ENCODE peak calls at places on chromosomes 6 and 20, in nine cellular contexts. Z, M, X, O, G, H, R, N and T are unnamed samples.

GRCh38 chr6:27871919-27872633 is 40.1 kb downstream of the OR2B2 start:
- DNase-seq in H (peak; percentile 95), O (peak; percentile 91), R (peak; percentile 80), Z (peak; percentile 93), G (peak; percentile 34), M (peak; percentile 97), N (no peak), X (no peak), T (no peak)

GRCh38 chr20:42688576-42688975 is 501.1 kb downstream of the PTPRT start:
- DNase-seq in Z (no peak), R (no peak), H (no peak), O (no peak), M (no peak), N (no peak), G (no peak), X (no peak), T (no peak)

GRCh38 chr6:166555066-166555465 is 31.4 kb downstream of the RAMACL start:
- DNase-seq in O (no peak), G (no peak), M (no peak), X (no peak), Z (no peak), R (no peak), N (no peak), H (no peak), T (no peak)

GRCh38 chr6:22737331-22737730 is 168.0 kb downstream of the HDGFL1 start:
- DNase-seq in H (peak; percentile 38), X (no peak), R (no peak), G (peak; percentile 21), N (peak; percentile 17), Z (peak; percentile 19), O (no peak), M (no peak), T (no peak)

GRCh38 chr6:27260339-27260738 is 12.8 kb downstream of the PRSS16 start:
- DNase-seq in M (no peak), R (no peak), H (peak; percentile 25), G (no peak), X (no peak), Z (no peak), O (no peak), N (no peak), T (no peak)

GRCh38 chr6:149134531-149134933 is 183.0 kb upstream of the TAB2 start:
- DNase-seq in H (peak; percentile 74), M (peak; percentile 38), X (no peak), R (no peak), O (no peak), Z (peak; percentile 53), G (no peak), N (no peak), T (no peak)

GRCh38 chr6:121520337-121521163 is 85.1 kb downstream of the GJA1 start:
- DNase-seq in G (no peak), N (no peak), X (no peak), O (no peak), M (no peak), H (peak; percentile 47), R (no peak), Z (peak; percentile 99), T (no peak)

GRCh38 chr6:23181301-23182110 is 612.1 kb downstream of the HDGFL1 start:
- DNase-seq in R (no peak), X (no peak), H (no peak), M (no peak), O (no peak), Z (no peak), G (no peak), N (no peak), T (no peak)

GRCh38 chr20:17471606-17472187 is 59.5 kb downstream of the BFSP1 start:
- DNase-seq in X (no peak), G (no peak), N (no peak), O (no peak), M (no peak), Z (no peak), H (no peak), R (no peak), T (no peak)

GRCh38 chr6:22690446-22690845 is 121.1 kb downstream of the HDGFL1 start:
- DNase-seq in O (no peak), M (no peak), N (no peak), X (no peak), H (no peak), G (no peak), R (no peak), Z (no peak), T (no peak)

GRCh38 chr6:25993038-25993684 is 30.6 kb downstream of the TRIM38 start:
- DNase-seq in R (no peak), Z (no peak), X (no peak), N (no peak), O (no peak), G (no peak), H (no peak), M (no peak), T (no peak)

GRCh38 chr6:35581633-35582032 is 68.9 kb upstream of the TULP1 start:
- DNase-seq in R (no peak), X (no peak), O (no peak), H (no peak), M (no peak), G (no peak), Z (no peak), N (no peak), T (no peak)

GRCh38 chr6:79257381-79258205 is 23.1 kb upstream of the HMGN3 start:
- DNase-seq in Z (no peak), O (no peak), H (peak; percentile 73), G (no peak), N (no peak), X (no peak), R (no peak), M (no peak), T (no peak)

GRCh38 chr6:44203955-44204354 is 12.8 kb upstream of the MYMX start:
- DNase-seq in H (no peak), M (no peak), Z (no peak), X (no peak), O (no peak), G (no peak), N (no peak), R (no peak), T (no peak)

GRCh38 chr20:20530428-20531151 is 162.7 kb downstream of the INSM1 start:
- DNase-seq in H (no peak), G (no peak), M (no peak), O (no peak), R (no peak), N (no peak), Z (no peak), X (no peak), T (no peak)

GRCh38 chr6:26280409-26280808 is 84.6 kb upstream of the BTN3A2 start:
- DNase-seq in O (no peak), G (no peak), M (no peak), X (no peak), N (no peak), R (no peak), H (no peak), Z (no peak), T (no peak)

GRCh38 chr6:44224154-44224977 is 971 bp downstream of the SLC29A1 start:
- DNase-seq in O (no peak), M (no peak), H (no peak), Z (no peak), G (no peak), R (no peak), N (no peak), X (no peak), T (no peak)

GRCh38 chr6:26388014-26388413 is 5.1 kb downstream of the BTN2A2 start:
- DNase-seq in M (no peak), G (no peak), N (no peak), X (no peak), O (no peak), Z (peak; percentile 58), R (no peak), H (no peak), T (no peak)

GRCh38 chr6:164346631-164347030 is 932.1 kb downstream of the QKI start:
- DNase-seq in O (no peak), R (no peak), M (no peak), N (no peak), X (no peak), G (no peak), Z (no peak), H (no peak), T (no peak)

GRCh38 chr20:51128198-51128597 is 105.3 kb upstream of the KCNG1 start:
- DNase-seq in O (peak; percentile 54), X (no peak), G (no peak), Z (peak; percentile 61), N (no peak), M (peak; percentile 33), H (peak; percentile 94), R (no peak), T (no peak)

GRCh38 chr6:135180458-135181332 is at the start of gene MYB:
- DNase-seq in N (peak; percentile 39), X (peak; percentile 65), R (peak; percentile 47), M (no peak), Z (peak; percentile 42), H (peak; percentile 29), O (peak; percentile 74), G (peak; percentile 40), T (peak; percentile 70)

GRCh38 chr6:137309078-137309762 is 90.0 kb upstream of the IFNGR1 start:
- DNase-seq in M (peak; percentile 6), N (peak; percentile 21), R (peak; percentile 72), O (no peak), G (peak; percentile 37), Z (peak; percentile 48), H (peak; percentile 73), X (no peak), T (no peak)

GRCh38 chr20:48959902-48960550 is 38.5 kb downstream of the ARFGEF2 start:
- DNase-seq in H (peak; percentile 43), R (no peak), O (no peak), M (no peak), N (no peak), Z (no peak), X (no peak), G (no peak), T (no peak)

GRCh38 chr20:38520261-38520660 is 47.6 kb downstream of the RALGAPB start:
- DNase-seq in G (no peak), N (no peak), Z (no peak), O (no peak), X (no peak), R (no peak), H (no peak), M (no peak), T (no peak)

GRCh38 chr6:4581468-4582420 is 194.5 kb upstream of the CDYL start:
- DNase-seq in R (peak; percentile 38), Z (peak; percentile 80), M (peak; percentile 54), X (no peak), N (no peak), O (no peak), H (peak; percentile 74), G (no peak), T (no peak)

GRCh38 chr6:166027761-166028160 is 139.9 kb downstream of the TBXT start:
- DNase-seq in M (no peak), X (no peak), G (no peak), O (no peak), R (no peak), H (peak; percentile 55), Z (no peak), N (no peak), T (no peak)

GRCh38 chr20:21360686-21361085 is 36.6 kb downstream of the NKX2-4 start:
- DNase-seq in N (no peak), O (no peak), M (no peak), Z (no peak), X (no peak), H (peak; percentile 4), R (no peak), G (no peak), T (no peak)

GRCh38 chr6:56689114-56689513 is 46.4 kb upstream of the DST start:
- DNase-seq in H (no peak), R (no peak), Z (no peak), N (no peak), M (no peak), G (no peak), X (no peak), O (no peak), T (no peak)

GRCh38 chr6:168090064-168090690 is 11.2 kb upstream of the FRMD1 start:
- DNase-seq in M (no peak), R (no peak), G (peak; percentile 4), Z (no peak), X (no peak), N (no peak), H (no peak), O (no peak), T (no peak)

GRCh38 chr20:44888226-44889103 is 3.0 kb downstream of the YWHAB start:
- DNase-seq in N (no peak), R (no peak), Z (no peak), M (no peak), H (peak; percentile 38), X (no peak), G (no peak), O (no peak), T (no peak)

GRCh38 chr6:45448417-45449389 is 71.0 kb upstream of the SUPT3H start:
- DNase-seq in M (no peak), H (peak; percentile 43), O (no peak), R (no peak), Z (no peak), X (no peak), G (no peak), N (no peak), T (no peak)